ENCODE peak calls at places on chromosomes 5 and 9, in nine cellular contexts. D is stimulated activated CD4-positive, alpha-beta T cell treated with anti-CD3 and anti-CD28 coated beads, Interleukin-2, amount 100 ng/mL, for 24 hours; Q is NCI-H1417; O is heart left ventricle; G is SJSA1; H is left ventricle myocardium inferior; P is left colon; B is activated effector memory CD4-positive, alpha-beta T cell treated with Interleukin-2 at 50 U/mL for 16 hours; A is A673. W is an unnamed sample.

GRCh38 chr9:20357207-20357503 is 265.1 kb downstream of the MLLT3 start:
- DNase-seq in D (no peak), Q (no peak), O (no peak), G (no peak), H (no peak), P (no peak), B (no peak), A (no peak), W (no peak)

GRCh38 chr5:140336388-140336787 is 10.0 kb downstream of the HBEGF start:
- DNase-seq in D (no peak), Q (no peak), O (peak), G (no peak), H (peak), P (no peak), B (no peak), A (no peak), W (no peak)

GRCh38 chr9:128081052-128081451 is 13.0 kb downstream of the SLC25A25 start:
- DNase-seq in D (no peak), Q (no peak), O (peak), G (peak), H (no peak), P (no peak), B (no peak), A (no peak), W (no peak)

GRCh38 chr5:159928122-159928960 is 12.1 kb downstream of the ADRA1B start:
- DNase-seq in D (no peak), Q (no peak), O (peak), G (peak), H (peak), P (no peak), B (no peak), A (no peak), W (no peak)

GRCh38 chr5:170467000-170467707 is 36.7 kb upstream of the KCNIP1 start:
- DNase-seq in D (peak), Q (no peak), O (peak), G (peak), H (no peak), P (no peak), B (no peak), A (peak), W (peak)

GRCh38 chr9:124897570-124898460 is 35.9 kb downstream of the ARPC5L start:
- DNase-seq in D (no peak), Q (no peak), O (no peak), G (no peak), H (no peak), P (no peak), B (no peak), A (no peak), W (no peak)

GRCh38 chr9:69090943-69091342 is 55.4 kb downstream of the FXN start:
- DNase-seq in D (no peak), Q (peak), O (no peak), G (no peak), H (no peak), P (no peak), B (no peak), A (no peak), W (no peak)

GRCh38 chr5:107134931-107135330 is 535.8 kb downstream of the EFNA5 start:
- DNase-seq in D (no peak), Q (no peak), O (no peak), G (no peak), H (no peak), P (no peak), B (no peak), A (no peak), W (no peak)

GRCh38 chr5:41962491-41962890 is 37.4 kb downstream of the FBXO4 start:
- DNase-seq in D (no peak), Q (no peak), O (no peak), G (no peak), H (no peak), P (no peak), B (no peak), A (no peak), W (no peak)

GRCh38 chr9:87878930-87879603 is 3.6 kb upstream of the SPATA31E1 start:
- DNase-seq in D (no peak), Q (no peak), O (no peak), G (peak), H (no peak), P (no peak), B (no peak), A (peak), W (no peak)

GRCh38 chr9:31142456-31142855 is 1242.0 kb upstream of the ACO1 start:
- DNase-seq in D (no peak), Q (no peak), O (no peak), G (peak), H (no peak), P (no peak), B (no peak), A (no peak), W (no peak)

GRCh38 chr5:173456751-173457171 is 128.5 kb upstream of the STC2 start:
- DNase-seq in D (no peak), Q (no peak), O (no peak), G (peak), H (no peak), P (no peak), B (no peak), A (peak), W (no peak)

GRCh38 chr5:74519161-74519571 is 121.4 kb downstream of the ENC1 start:
- DNase-seq in D (no peak), Q (peak), O (no peak), G (no peak), H (no peak), P (peak), B (no peak), A (no peak), W (no peak)

GRCh38 chr9:114156311-114156657 is 947 bp downstream of the COL27A1 start:
- DNase-seq in D (peak), Q (no peak), O (no peak), G (no peak), H (no peak), P (no peak), B (peak), A (no peak), W (no peak)

GRCh38 chr5:10648806-10649517 is 85.1 kb downstream of the ANKRD33B start:
- DNase-seq in D (no peak), Q (no peak), O (no peak), G (no peak), H (no peak), P (no peak), B (no peak), A (no peak), W (no peak)

GRCh38 chr5:12557012-12557411 is 652.8 kb upstream of the CTNND2 start:
- DNase-seq in D (no peak), Q (no peak), O (no peak), G (no peak), H (no peak), P (no peak), B (no peak), A (no peak), W (no peak)

GRCh38 chr5:173969167-173970049 is 19.6 kb upstream of the C5orf47 start:
- DNase-seq in D (no peak), Q (no peak), O (no peak), G (peak), H (no peak), P (no peak), B (no peak), A (no peak), W (no peak)

GRCh38 chr5:3122985-3123762 is 371.7 kb upstream of the IRX2 start:
- DNase-seq in D (no peak), Q (no peak), O (no peak), G (no peak), H (no peak), P (no peak), B (no peak), A (no peak), W (no peak)

GRCh38 chr9:112239284-112239683 is 64.2 kb upstream of the SUSD1 start:
- DNase-seq in D (no peak), Q (no peak), O (no peak), G (no peak), H (no peak), P (peak), B (no peak), A (no peak), W (no peak)

GRCh38 chr5:148457183-148457620 is 73.4 kb downstream of the FBXO38 start:
- DNase-seq in D (no peak), Q (peak), O (no peak), G (no peak), H (no peak), P (no peak), B (no peak), A (peak), W (no peak)

GRCh38 chr9:19160085-19160484 is 32.8 kb upstream of the PLIN2 start:
- DNase-seq in D (no peak), Q (no peak), O (no peak), G (no peak), H (no peak), P (no peak), B (no peak), A (no peak), W (no peak)

GRCh38 chr9:97374811-97375210 is 37.1 kb upstream of the TDRD7 start:
- DNase-seq in D (no peak), Q (no peak), O (no peak), G (no peak), H (no peak), P (no peak), B (no peak), A (no peak), W (no peak)

GRCh38 chr9:108956627-108957026 is 22.4 kb downstream of the ABITRAM start:
- DNase-seq in D (no peak), Q (peak), O (no peak), G (no peak), H (no peak), P (no peak), B (no peak), A (no peak), W (no peak)

GRCh38 chr5:19193631-19194030 is 794.4 kb downstream of the CDH18 start:
- DNase-seq in D (no peak), Q (no peak), O (no peak), G (no peak), H (no peak), P (no peak), B (no peak), A (no peak), W (no peak)

GRCh38 chr5:26761040-26761439 is 277.3 kb downstream of the CDH9 start:
- DNase-seq in D (no peak), Q (peak), O (no peak), G (no peak), H (no peak), P (no peak), B (no peak), A (peak), W (no peak)

W was measured in stimulated activated naive CD4-positive, alpha-beta T cell treated with Interleukin-2 at 50 U/mL for 16 hours.